ENCODE peak calls at places on chromosomes 5 and 9, in nine cellular contexts. A is suprapubic skin, J is A549, I is sigmoid colon, T is stomach, V is ovary, D is SK-N-SH, R is GM12878, W is H1. N is an unnamed sample.
A peak's percentile ranks its signal among the peaks of the same experiment; 100 is the strongest.

GRCh38 chr5:78562719-78563330 is 85.7 kb downstream of the LHFPL2 start:
- DNase-seq in A (no peak), J (no peak), I (no peak), T (no peak), V (no peak), D (no peak), R (no peak), W (no peak), N (no peak)

GRCh38 chr9:96169488-96169887 is 132.5 kb downstream of the HSD17B3 start:
- DNase-seq in A (no peak), J (peak; percentile 87), I (peak; percentile 69), T (peak; percentile 64), V (no peak), D (peak; percentile 58), R (no peak), W (peak; percentile 70), N (peak; percentile 82)

GRCh38 chr5:142063878-142064331 is 44.7 kb upstream of the NDFIP1 start:
- DNase-seq in A (peak; percentile 72), J (no peak), I (peak; percentile 80), T (peak; percentile 39), V (peak; percentile 25), D (peak; percentile 82), R (no peak), W (peak; percentile 72), N (peak; percentile 78)

GRCh38 chr5:145484195-145484594 is 350.9 kb downstream of the PRELID2 start:
- DNase-seq in A (no peak), J (peak; percentile 38), I (no peak), T (no peak), V (no peak), D (no peak), R (no peak), W (no peak), N (no peak)

GRCh38 chr5:157109744-157110143 is 900 bp upstream of the HAVCR2 start:
- DNase-seq in A (no peak), J (no peak), I (no peak), T (no peak), V (no peak), D (no peak), R (peak; percentile 59), W (no peak), N (no peak)

GRCh38 chr5:116575635-116576042 is 1.0 kb upstream of the SEMA6A start:
- DNase-seq in A (no peak), J (no peak), I (no peak), T (no peak), V (peak; percentile 69), D (no peak), R (no peak), W (peak; percentile 73), N (no peak)

GRCh38 chr5:92916036-92916435 is 665.0 kb downstream of the NR2F1-AS1 start:
- DNase-seq in A (no peak), J (no peak), I (no peak), T (no peak), V (no peak), D (no peak), R (no peak), W (no peak), N (no peak)

GRCh38 chr9:129175825-129176633 is 2.0 kb downstream of the IER5L start:
- DNase-seq in A (peak; percentile 91), J (peak; percentile 89), I (peak; percentile 96), T (peak; percentile 90), V (peak; percentile 87), D (peak; percentile 77), R (peak; percentile 49), W (peak; percentile 79), N (peak; percentile 78)

GRCh38 chr5:87267574-87268125 is at the start of gene RASA1:
- DNase-seq in A (peak; percentile 95), J (peak; percentile 92), I (peak; percentile 96), T (peak; percentile 91), V (peak; percentile 95), D (peak; percentile 98), R (peak; percentile 76), W (peak; percentile 98), N (peak; percentile 86)

GRCh38 chr9:82273121-82273520 is 284.5 kb downstream of the SPATA31D1 start:
- DNase-seq in A (no peak), J (no peak), I (no peak), T (no peak), V (no peak), D (no peak), R (no peak), W (no peak), N (no peak)

GRCh38 chr5:179733764-179734126 is 1.1 kb downstream of the MAML1 start:
- DNase-seq in A (no peak), J (no peak), I (no peak), T (no peak), V (no peak), D (no peak), R (no peak), W (no peak), N (no peak)

GRCh38 chr5:151451626-151452520 is 4.5 kb downstream of the SLC36A1 start:
- DNase-seq in A (no peak), J (peak; percentile 26), I (no peak), T (no peak), V (no peak), D (no peak), R (peak; percentile 23), W (no peak), N (no peak)

GRCh38 chr9:137301086-137301947 is 754 bp downstream of the NRARP start:
- DNase-seq in A (peak; percentile 62), J (no peak), I (no peak), T (peak; percentile 68), V (peak; percentile 70), D (peak; percentile 86), R (no peak), W (peak; percentile 76), N (no peak)

GRCh38 chr5:159936686-159937329 is 20.5 kb downstream of the ADRA1B start:
- DNase-seq in A (no peak), J (no peak), I (no peak), T (no peak), V (no peak), D (no peak), R (no peak), W (peak; percentile 33), N (no peak)

GRCh38 chr9:97237311-97237786 is 70.1 kb upstream of the CCDC180 start:
- DNase-seq in A (no peak), J (no peak), I (no peak), T (no peak), V (peak; percentile 28), D (no peak), R (no peak), W (peak; percentile 52), N (no peak)

GRCh38 chr9:93116049-93116961 is 17.7 kb downstream of the NINJ1 start:
- DNase-seq in A (peak; percentile 83), J (no peak), I (peak; percentile 91), T (peak; percentile 70), V (peak; percentile 68), D (no peak), R (no peak), W (no peak), N (peak; percentile 70)
- TF ChIP-seq EP300 in A (no peak), J (no peak), I (no peak), T (no peak), V (no peak), D (no peak), R (no peak), W (no peak), N (peak; percentile 84)

DNA sequence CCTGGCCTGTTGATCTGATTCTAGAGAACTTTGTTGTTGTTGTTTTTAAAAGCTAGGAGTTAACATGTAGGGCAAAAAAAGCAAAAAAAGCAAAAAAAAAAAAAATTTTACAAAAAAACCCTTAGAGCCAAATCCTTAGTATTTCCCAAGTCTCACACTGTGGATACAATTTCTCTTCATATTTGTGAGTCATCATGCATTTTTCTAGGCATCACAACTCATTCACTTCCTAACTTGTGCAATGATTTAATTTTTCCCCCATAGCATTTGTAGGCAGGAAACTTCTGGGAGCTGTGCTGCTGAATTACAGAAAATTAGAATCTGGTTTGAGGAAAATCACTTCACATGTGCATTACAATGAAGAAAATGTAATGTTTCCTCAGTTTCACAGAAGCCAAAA is 91.9 kb downstream of the MARCHF3 start:
- DNase-seq in A (no peak), J (no peak), I (no peak), T (no peak), V (no peak), D (no peak), R (no peak), W (no peak), N (no peak)
- TF ChIP-seq EP300 in A (no peak), J (no peak), I (no peak), T (no peak), V (no peak), D (no peak), R (no peak), W (no peak), N (no peak)

GRCh38 chr5:124661317-124662141 is 84.9 kb downstream of the ZNF608 start:
- DNase-seq in A (no peak), J (peak; percentile 69), I (no peak), T (peak; percentile 37), V (no peak), D (no peak), R (no peak), W (no peak), N (no peak)
- TF ChIP-seq EP300 in A (no peak), J (peak; percentile 96), I (no peak), T (no peak), V (no peak), D (no peak), R (no peak), W (peak; percentile 85), N (no peak)

GRCh38 chr9:1007312-1007711 is 30.9 kb downstream of the DMRT3 start:
- DNase-seq in A (no peak), J (no peak), I (no peak), T (no peak), V (no peak), D (no peak), R (no peak), W (no peak), N (no peak)

GRCh38 chr9:1001838-1002237 is 25.4 kb downstream of the DMRT3 start:
- DNase-seq in A (no peak), J (no peak), I (no peak), T (no peak), V (no peak), D (no peak), R (no peak), W (no peak), N (no peak)

GRCh38 chr9:1002678-1003077 is 26.2 kb downstream of the DMRT3 start:
- DNase-seq in A (no peak), J (no peak), I (no peak), T (no peak), V (no peak), D (no peak), R (no peak), W (no peak), N (no peak)

GRCh38 chr9:1008256-1008655 is 31.8 kb downstream of the DMRT3 start:
- DNase-seq in A (no peak), J (no peak), I (no peak), T (no peak), V (no peak), D (no peak), R (no peak), W (no peak), N (no peak)

DNA sequence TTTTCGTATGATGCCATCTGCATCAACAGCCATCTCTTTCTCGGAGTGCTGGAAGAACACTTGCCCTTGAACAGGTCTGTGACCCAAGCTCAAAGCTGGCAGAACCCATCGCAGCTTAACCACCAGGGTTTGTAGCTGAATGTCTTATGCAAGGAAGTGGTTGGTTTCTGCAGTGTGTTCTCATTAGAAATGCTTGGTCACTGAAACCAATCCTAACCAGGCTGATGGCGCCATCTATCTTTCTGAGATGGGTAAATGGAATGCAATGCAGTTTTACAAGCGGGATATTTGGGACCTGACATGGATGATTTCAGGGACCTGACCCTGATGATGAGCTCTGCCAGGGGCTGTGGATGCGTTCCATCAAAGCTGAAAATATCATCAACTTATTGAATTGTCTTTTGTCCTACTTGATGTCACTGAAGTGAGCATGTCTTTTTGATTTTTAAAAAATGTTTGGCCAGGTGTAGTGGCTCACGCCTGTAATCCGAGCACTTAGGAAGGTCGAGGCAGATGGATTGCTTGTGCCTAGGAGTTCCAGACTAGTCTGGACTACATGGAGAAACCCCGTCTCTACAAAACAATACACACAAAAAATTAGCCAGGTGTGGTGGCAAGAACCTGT is 28.7 kb downstream of the DMRT3 start:
- DNase-seq in A (no peak), J (peak; percentile 25), I (no peak), T (no peak), V (no peak), D (peak; percentile 24), R (peak; percentile 53), W (no peak), N (peak; percentile 25)
- TF ChIP-seq EP300 in A (no peak), J (no peak), I (no peak), T (no peak), V (no peak), D (no peak), R (no peak), W (no peak), N (no peak)